ENCODE peak calls at places on chromosomes 6 and 20, in eight cellular contexts. One of them, this sample, is unnamed.
A peak's percentile ranks its signal among the peaks of the same experiment; 100 is the strongest.

GRCh38 chr6:108250240-108250866 is 10.5 kb downstream of the SNX3 start:
- DNase-seq in NCI-H2227 treated with DMSO at 0.1 percent for 48 hours: no peak
- DNase-seq in HuH-7.5: no peak
- DNase-seq in GM20000: peak; percentile 6
- DNase-seq in activated T-helper 1 cell treated with Interleukin-2 at 50 U/mL for 16 hours: no peak
- DNase-seq in effector memory CD8-positive, alpha-beta T cell: no peak
- DNase-seq in GM23248: peak; percentile 29
- DNase-seq in ELF-1: peak; percentile 44
- DNase-seq in this sample: no peak

GRCh38 chr20:6588296-6588695 is 179.2 kb upstream of the BMP2 start:
- DNase-seq in effector memory CD8-positive, alpha-beta T cell: no peak
- DNase-seq in activated T-helper 1 cell treated with Interleukin-2 at 50 U/mL for 16 hours: no peak
- DNase-seq in GM20000: no peak
- DNase-seq in NCI-H2227 treated with DMSO at 0.1 percent for 48 hours: peak; percentile 76
- DNase-seq in GM23248: peak; percentile 33
- DNase-seq in ELF-1: no peak
- DNase-seq in HuH-7.5: no peak
- DNase-seq in this sample: no peak

GRCh38 chr6:17600527-17601388 is 656 bp downstream of the FAM8A1 start:
- DNase-seq in GM23248: peak; percentile 75
- DNase-seq in NCI-H2227 treated with DMSO at 0.1 percent for 48 hours: no peak
- DNase-seq in effector memory CD8-positive, alpha-beta T cell: peak; percentile 47
- DNase-seq in activated T-helper 1 cell treated with Interleukin-2 at 50 U/mL for 16 hours: peak; percentile 39
- DNase-seq in GM20000: peak; percentile 60
- DNase-seq in ELF-1: peak; percentile 70
- DNase-seq in HuH-7.5: no peak
- DNase-seq in this sample: peak; percentile 76

GRCh38 chr6:79672631-79673065 is 41.5 kb downstream of the SH3BGRL2 start:
- DNase-seq in GM23248: peak; percentile 33
- DNase-seq in ELF-1: no peak
- DNase-seq in activated T-helper 1 cell treated with Interleukin-2 at 50 U/mL for 16 hours: no peak
- DNase-seq in GM20000: peak; percentile 20
- DNase-seq in effector memory CD8-positive, alpha-beta T cell: no peak
- DNase-seq in NCI-H2227 treated with DMSO at 0.1 percent for 48 hours: no peak
- DNase-seq in HuH-7.5: no peak
- DNase-seq in this sample: no peak

GRCh38 chr6:139844907-139845306 is 470.5 kb upstream of the CITED2 start:
- DNase-seq in HuH-7.5: no peak
- DNase-seq in activated T-helper 1 cell treated with Interleukin-2 at 50 U/mL for 16 hours: no peak
- DNase-seq in GM23248: no peak
- DNase-seq in effector memory CD8-positive, alpha-beta T cell: no peak
- DNase-seq in NCI-H2227 treated with DMSO at 0.1 percent for 48 hours: no peak
- DNase-seq in GM20000: no peak
- DNase-seq in ELF-1: no peak
- DNase-seq in this sample: no peak

GRCh38 chr20:3811421-3812258 is 8.7 kb upstream of the AP5S1 start:
- DNase-seq in GM20000: no peak
- DNase-seq in effector memory CD8-positive, alpha-beta T cell: peak; percentile 91
- DNase-seq in GM23248: peak; percentile 98
- DNase-seq in ELF-1: peak; percentile 84
- DNase-seq in NCI-H2227 treated with DMSO at 0.1 percent for 48 hours: peak; percentile 56
- DNase-seq in HuH-7.5: peak; percentile 77
- DNase-seq in activated T-helper 1 cell treated with Interleukin-2 at 50 U/mL for 16 hours: peak; percentile 94
- DNase-seq in this sample: peak; percentile 98

GRCh38 chr6:101716810-101717209 is 323.3 kb downstream of the GRIK2 start:
- DNase-seq in GM20000: no peak
- DNase-seq in activated T-helper 1 cell treated with Interleukin-2 at 50 U/mL for 16 hours: no peak
- DNase-seq in effector memory CD8-positive, alpha-beta T cell: no peak
- DNase-seq in GM23248: no peak
- DNase-seq in HuH-7.5: no peak
- DNase-seq in NCI-H2227 treated with DMSO at 0.1 percent for 48 hours: no peak
- DNase-seq in ELF-1: peak; percentile 4
- DNase-seq in this sample: no peak

GRCh38 chr20:41222703-41223102 is 85.4 kb downstream of the PLCG1 start:
- DNase-seq in NCI-H2227 treated with DMSO at 0.1 percent for 48 hours: no peak
- DNase-seq in GM20000: no peak
- DNase-seq in HuH-7.5: no peak
- DNase-seq in GM23248: peak; percentile 70
- DNase-seq in activated T-helper 1 cell treated with Interleukin-2 at 50 U/mL for 16 hours: no peak
- DNase-seq in ELF-1: no peak
- DNase-seq in effector memory CD8-positive, alpha-beta T cell: no peak
- DNase-seq in this sample: no peak

GRCh38 chr6:110814488-110815259 is 595 bp downstream of the CDK19 start:
- DNase-seq in effector memory CD8-positive, alpha-beta T cell: peak; percentile 51
- DNase-seq in NCI-H2227 treated with DMSO at 0.1 percent for 48 hours: peak; percentile 27
- DNase-seq in GM23248: peak; percentile 84
- DNase-seq in GM20000: peak; percentile 82
- DNase-seq in HuH-7.5: peak; percentile 55
- DNase-seq in activated T-helper 1 cell treated with Interleukin-2 at 50 U/mL for 16 hours: peak; percentile 27
- DNase-seq in ELF-1: no peak
- DNase-seq in this sample: peak; percentile 80

GRCh38 chr6:139019722-139020121 is 8.8 kb upstream of the ABRACL start:
- DNase-seq in effector memory CD8-positive, alpha-beta T cell: no peak
- DNase-seq in HuH-7.5: no peak
- DNase-seq in NCI-H2227 treated with DMSO at 0.1 percent for 48 hours: no peak
- DNase-seq in activated T-helper 1 cell treated with Interleukin-2 at 50 U/mL for 16 hours: no peak
- DNase-seq in GM23248: no peak
- DNase-seq in GM20000: no peak
- DNase-seq in ELF-1: no peak
- DNase-seq in this sample: no peak

GRCh38 chr20:35145141-35145564 is 2.0 kb downstream of the EDEM2 start:
- DNase-seq in effector memory CD8-positive, alpha-beta T cell: peak; percentile 36
- DNase-seq in GM20000: peak; percentile 63
- DNase-seq in GM23248: peak; percentile 62
- DNase-seq in HuH-7.5: peak; percentile 47
- DNase-seq in activated T-helper 1 cell treated with Interleukin-2 at 50 U/mL for 16 hours: no peak
- DNase-seq in NCI-H2227 treated with DMSO at 0.1 percent for 48 hours: peak; percentile 60
- DNase-seq in ELF-1: peak; percentile 14
- DNase-seq in this sample: no peak

GRCh38 chr6:28333047-28333446 is 2.9 kb downstream of the ZSCAN31 start:
- DNase-seq in effector memory CD8-positive, alpha-beta T cell: no peak
- DNase-seq in HuH-7.5: no peak
- DNase-seq in ELF-1: no peak
- DNase-seq in GM20000: no peak
- DNase-seq in GM23248: no peak
- DNase-seq in activated T-helper 1 cell treated with Interleukin-2 at 50 U/mL for 16 hours: no peak
- DNase-seq in NCI-H2227 treated with DMSO at 0.1 percent for 48 hours: no peak
- DNase-seq in this sample: no peak

GRCh38 chr6:26163733-26164505 is 76.7 kb downstream of the HFE start:
- DNase-seq in ELF-1: no peak
- DNase-seq in activated T-helper 1 cell treated with Interleukin-2 at 50 U/mL for 16 hours: no peak
- DNase-seq in HuH-7.5: no peak
- DNase-seq in GM23248: no peak
- DNase-seq in NCI-H2227 treated with DMSO at 0.1 percent for 48 hours: no peak
- DNase-seq in effector memory CD8-positive, alpha-beta T cell: no peak
- DNase-seq in GM20000: no peak
- DNase-seq in this sample: no peak

GRCh38 chr6:139239137-139239536 is 52.7 kb downstream of the TXLNB start:
- DNase-seq in ELF-1: no peak
- DNase-seq in NCI-H2227 treated with DMSO at 0.1 percent for 48 hours: no peak
- DNase-seq in activated T-helper 1 cell treated with Interleukin-2 at 50 U/mL for 16 hours: no peak
- DNase-seq in GM23248: no peak
- DNase-seq in effector memory CD8-positive, alpha-beta T cell: no peak
- DNase-seq in GM20000: no peak
- DNase-seq in HuH-7.5: no peak
- DNase-seq in this sample: no peak

GRCh38 chr20:46682063-46682821 is 7.0 kb downstream of the TP53RK start:
- DNase-seq in effector memory CD8-positive, alpha-beta T cell: no peak
- DNase-seq in GM23248: no peak
- DNase-seq in GM20000: no peak
- DNase-seq in activated T-helper 1 cell treated with Interleukin-2 at 50 U/mL for 16 hours: no peak
- DNase-seq in HuH-7.5: no peak
- DNase-seq in ELF-1: no peak
- DNase-seq in NCI-H2227 treated with DMSO at 0.1 percent for 48 hours: no peak
- DNase-seq in this sample: no peak

GRCh38 chr6:13526718-13527668 is 39.6 kb upstream of the GFOD1 start:
- DNase-seq in GM23248: peak; percentile 16
- DNase-seq in NCI-H2227 treated with DMSO at 0.1 percent for 48 hours: peak; percentile 43
- DNase-seq in GM20000: peak; percentile 45
- DNase-seq in HuH-7.5: no peak
- DNase-seq in activated T-helper 1 cell treated with Interleukin-2 at 50 U/mL for 16 hours: no peak
- DNase-seq in ELF-1: no peak
- DNase-seq in effector memory CD8-positive, alpha-beta T cell: no peak
- DNase-seq in this sample: peak; percentile 51

GRCh38 chr6:16322666-16323312 is 84.4 kb downstream of the GMPR start:
- DNase-seq in GM23248: peak; percentile 79
- DNase-seq in activated T-helper 1 cell treated with Interleukin-2 at 50 U/mL for 16 hours: peak; percentile 55
- DNase-seq in GM20000: peak; percentile 87
- DNase-seq in ELF-1: peak; percentile 67
- DNase-seq in NCI-H2227 treated with DMSO at 0.1 percent for 48 hours: no peak
- DNase-seq in HuH-7.5: no peak
- DNase-seq in effector memory CD8-positive, alpha-beta T cell: peak; percentile 75
- DNase-seq in this sample: no peak

GRCh38 chr20:61437280-61438206 is 185.5 kb downstream of the CDH4 start:
- DNase-seq in GM20000: no peak
- DNase-seq in NCI-H2227 treated with DMSO at 0.1 percent for 48 hours: peak; percentile 87
- DNase-seq in effector memory CD8-positive, alpha-beta T cell: no peak
- DNase-seq in ELF-1: peak; percentile 65
- DNase-seq in activated T-helper 1 cell treated with Interleukin-2 at 50 U/mL for 16 hours: no peak
- DNase-seq in GM23248: peak; percentile 12
- DNase-seq in HuH-7.5: no peak
- DNase-seq in this sample: no peak

GRCh38 chr6:132007474-132008190 is 56.5 kb upstream of the CCN2 start:
- DNase-seq in NCI-H2227 treated with DMSO at 0.1 percent for 48 hours: no peak
- DNase-seq in GM20000: no peak
- DNase-seq in HuH-7.5: no peak
- DNase-seq in effector memory CD8-positive, alpha-beta T cell: no peak
- DNase-seq in ELF-1: no peak
- DNase-seq in activated T-helper 1 cell treated with Interleukin-2 at 50 U/mL for 16 hours: no peak
- DNase-seq in GM23248: peak; percentile 84
- DNase-seq in this sample: no peak

GRCh38 chr6:167572106-167572505 is 247.2 kb downstream of the TTLL2 start:
- DNase-seq in HuH-7.5: no peak
- DNase-seq in activated T-helper 1 cell treated with Interleukin-2 at 50 U/mL for 16 hours: no peak
- DNase-seq in ELF-1: no peak
- DNase-seq in GM23248: no peak
- DNase-seq in effector memory CD8-positive, alpha-beta T cell: no peak
- DNase-seq in GM20000: no peak
- DNase-seq in NCI-H2227 treated with DMSO at 0.1 percent for 48 hours: no peak
- DNase-seq in this sample: no peak

GRCh38 chr6:16619017-16619416 is 142.2 kb downstream of the ATXN1 start:
- DNase-seq in NCI-H2227 treated with DMSO at 0.1 percent for 48 hours: no peak
- DNase-seq in HuH-7.5: no peak
- DNase-seq in effector memory CD8-positive, alpha-beta T cell: no peak
- DNase-seq in activated T-helper 1 cell treated with Interleukin-2 at 50 U/mL for 16 hours: no peak
- DNase-seq in ELF-1: no peak
- DNase-seq in GM23248: no peak
- DNase-seq in GM20000: no peak
- DNase-seq in this sample: no peak

GRCh38 chr6:151436814-151437213 is 15.1 kb downstream of the RMND1 start:
- DNase-seq in HuH-7.5: no peak
- DNase-seq in NCI-H2227 treated with DMSO at 0.1 percent for 48 hours: no peak
- DNase-seq in effector memory CD8-positive, alpha-beta T cell: no peak
- DNase-seq in ELF-1: no peak
- DNase-seq in GM23248: peak; percentile 87
- DNase-seq in activated T-helper 1 cell treated with Interleukin-2 at 50 U/mL for 16 hours: no peak
- DNase-seq in GM20000: no peak
- DNase-seq in this sample: no peak

GRCh38 chr6:6164367-6164766 is 156.1 kb downstream of the F13A1 start:
- DNase-seq in GM23248: no peak
- DNase-seq in ELF-1: no peak
- DNase-seq in NCI-H2227 treated with DMSO at 0.1 percent for 48 hours: no peak
- DNase-seq in HuH-7.5: no peak
- DNase-seq in effector memory CD8-positive, alpha-beta T cell: no peak
- DNase-seq in GM20000: no peak
- DNase-seq in activated T-helper 1 cell treated with Interleukin-2 at 50 U/mL for 16 hours: no peak
- DNase-seq in this sample: no peak

This sample was measured in lower lobe of right lung.